ENCODE peak calls at places on chromosomes 11 and 22, in seven cellular contexts. C, S, P, W, M, G and J are unnamed samples. For H3K4me1, the result is how much of the 10 kb centered on the place peaks cover.

GRCh38 chr22:20524004-20524481 is 16.6 kb downstream of the MED15 start:
- DNase-seq in M (no peak), C (no peak), W (peak), S (no peak), P (no peak), G (no peak), J (no peak)

GRCh38 chr11:47950396-47950795 is 30.0 kb upstream of the PTPRJ start:
- DNase-seq in P (no peak), G (peak), C (no peak), M (peak), S (no peak), W (peak), J (no peak)

GRCh38 chr22:46665751-46666280 is 45.6 kb downstream of the GRAMD4 start:
- DNase-seq in M (no peak), C (no peak), S (no peak), G (no peak), W (no peak), P (no peak), J (no peak)

GRCh38 chr22:47177334-47177815 is 414.9 kb downstream of the TBC1D22A start:
- DNase-seq in G (no peak), S (no peak), C (peak), M (no peak), W (no peak), P (no peak), J (no peak)

GRCh38 chr11:74006743-74007304 is 2.1 kb downstream of the UCP3 start:
- DNase-seq in S (no peak), C (no peak), P (no peak), G (no peak), M (no peak), W (no peak), J (no peak)

GRCh38 chr11:19398772-19399542 is 158.2 kb upstream of the E2F8 start:
- DNase-seq in S (no peak), C (no peak), P (no peak), W (no peak), M (no peak), G (no peak), J (no peak)

GRCh38 chr11:75275581-75275980 is 35.0 kb downstream of the TPBGL start:
- DNase-seq in S (no peak), M (peak), G (peak), W (peak), C (peak), P (peak), J (peak)

GRCh38 chr22:43127166-43127908 is 15.9 kb downstream of the MCAT start:
- DNase-seq in P (no peak), S (no peak), C (no peak), W (no peak), M (no peak), G (no peak), J (no peak)

GRCh38 chr11:121329786-121330395 is 37.3 kb downstream of the SC5D start:
- DNase-seq in S (no peak), C (no peak), M (no peak), G (no peak), W (no peak), P (no peak), J (no peak)

GRCh38 chr11:57413681-57414080 is 13.2 kb downstream of the SLC43A3 start:
- DNase-seq in P (no peak), M (no peak), C (no peak), G (no peak), W (no peak), S (no peak), J (no peak)

GRCh38 chr11:64181506-64182411 is 4.2 kb upstream of the STIP1 start:
- DNase-seq in W (peak), M (no peak), G (peak), P (peak), C (peak), S (peak), J (peak)

GRCh38 chr11:111922803-111923202 is 4.1 kb downstream of the C11orf52 start:
- DNase-seq in W (no peak), M (no peak), G (no peak), S (no peak), P (no peak), C (peak), J (no peak)

GRCh38 chr11:128553662-128554392 is 33.5 kb downstream of the ETS1 start:
- DNase-seq in P (no peak), C (peak), W (peak), S (no peak), M (no peak), G (no peak), J (no peak)

GRCh38 chr11:57348052-57348451 is 9.9 kb downstream of the P2RX3 start:
- DNase-seq in P (no peak), M (no peak), W (no peak), S (no peak), G (no peak), C (no peak), J (no peak)

GRCh38 chr22:50141891-50142363 is 28.6 kb upstream of the PANX2 start:
- DNase-seq in M (no peak), G (no peak), C (no peak), S (peak), W (no peak), P (no peak), J (no peak)

GRCh38 chr11:120858740-120859139 is 165.2 kb upstream of the TBCEL start:
- DNase-seq in S (peak), P (no peak), W (no peak), M (no peak), C (no peak), G (no peak), J (no peak)

GRCh38 chr11:46210133-46210636 is 67.3 kb upstream of the CREB3L1 start:
- DNase-seq in S (no peak), W (no peak), G (no peak), M (no peak), C (no peak), P (no peak), J (no peak)

GRCh38 chr11:19713221-19714092 is 820 bp downstream of the NAV2 start:
- DNase-seq in G (no peak), P (no peak), S (peak), M (no peak), W (no peak), C (no peak), J (no peak)

GRCh38 chr22:30371321-30371720 is 14.5 kb downstream of the CCDC157 start:
- DNase-seq in C (no peak), P (no peak), S (no peak), G (no peak), W (no peak), M (no peak), J (no peak)

GRCh38 chr11:79116600-79116999 is 324.2 kb downstream of the TENM4 start:
- DNase-seq in M (no peak), G (no peak), P (no peak), S (no peak), C (no peak), W (no peak), J (no peak)

GRCh38 chr11:124740277-124740882 is 638 bp downstream of the NRGN start:
- DNase-seq in S (no peak), C (peak), M (peak), P (peak), W (peak), G (peak), J (no peak)

GRCh38 chr22:22558972-22559603 is at the start of gene PRAME:
- DNase-seq in W (peak), C (peak), M (peak), S (no peak), P (peak), G (peak), J (no peak)

GRCh38 chr11:61696602-61697001 is 16.4 kb downstream of the DAGLA start:
- DNase-seq in C (no peak), G (no peak), M (no peak), S (no peak), W (no peak), P (no peak), J (no peak)
- H3K4me1 ChIP-seq in C (half or more), G (under half), M (under half), S (under half), W (under half), P (half or more), J (half or more)

GRCh38 chr11:2388431-2389024 is 11.4 kb downstream of the CD81 start:
- DNase-seq in G (no peak), P (no peak), W (no peak), M (no peak), S (no peak), C (no peak), J (no peak)
- H3K4me1 ChIP-seq in G (under half), P (half or more), W (half or more), M (half or more), S (under half), C (half or more), J (half or more)

GRCh38 chr22:32245042-32245441 is 10.1 kb downstream of the SLC5A4 start:
- DNase-seq in S (no peak), M (no peak), P (no peak), W (no peak), C (no peak), G (no peak), J (no peak)
- H3K4me1 ChIP-seq in S (under half), M (under half), P (under half), W (under half), C (under half), G (under half), J (under half)

GRCh38 chr11:12517306-12517705 is 139.9 kb downstream of the PARVA start:
- DNase-seq in G (no peak), C (no peak), W (no peak), S (no peak), M (no peak), P (no peak), J (no peak)
- H3K4me1 ChIP-seq in G (under half), C (under half), W (under half), S (under half), M (under half), P (under half), J (under half)

GRCh38 chr22:38715852-38716251 is 10.1 kb downstream of the GTPBP1 start:
- DNase-seq in G (no peak), S (no peak), W (no peak), M (no peak), P (no peak), C (no peak), J (no peak)
- H3K4me1 ChIP-seq in G (under half), S (under half), W (under half), M (under half), P (half or more), C (under half), J (under half)

GRCh38 chr22:27676545-27677188 is 124.9 kb downstream of the MN1 start:
- DNase-seq in C (no peak), S (no peak), G (no peak), P (no peak), M (no peak), W (no peak), J (no peak)
- H3K4me1 ChIP-seq in C (under half), S (under half), G (under half), P (under half), M (under half), W (under half), J (under half)

GRCh38 chr11:117279711-117280376 is 11.3 kb upstream of the BACE1-AS start:
- DNase-seq in P (no peak), S (peak), W (no peak), C (no peak), M (no peak), G (no peak), J (no peak)
- H3K4me1 ChIP-seq in P (under half), S (under half), W (under half), C (under half), M (under half), G (half or more), J (under half)